ENCODE peak calls at places on chromosomes 1 and 21, in four cellular contexts. Q, F, H and P are unnamed samples.

GRCh38 chr1:17165823-17166222 is 39.1 kb upstream of the PADI1 start:
- DNase-seq in F (no peak), Q (no peak), H (no peak), P (no peak)

GRCh38 chr21:32411366-32412161 is 942 bp upstream of the EVA1C start:
- DNase-seq in Q (peak; percentile 38), F (peak; percentile 39), H (peak; percentile 73), P (no peak)

GRCh38 chr1:56728964-56729363 is 83.8 kb downstream of the PRKAA2 start:
- DNase-seq in Q (no peak), F (no peak), H (no peak), P (no peak)

GRCh38 chr1:12540580-12541273 is 77.3 kb downstream of the DHRS3 start:
- DNase-seq in H (no peak), F (no peak), Q (no peak), P (no peak)

GRCh38 chr1:38266197-38266520 is 219.6 kb upstream of the POU3F1 start:
- DNase-seq in H (no peak), Q (no peak), F (no peak), P (no peak)

GRCh38 chr1:173502104-173502503 is 25.0 kb downstream of the PRDX6 start:
- DNase-seq in H (no peak), Q (no peak), F (no peak), P (no peak)

GRCh38 chr1:32413507-32414185 is 19.4 kb upstream of the BSDC1 start:
- DNase-seq in H (peak; percentile 72), F (peak; percentile 71), Q (peak; percentile 68), P (peak; percentile 81)

GRCh38 chr1:9628541-9629444 is 22.7 kb upstream of the PIK3CD start:
- DNase-seq in Q (no peak), H (peak; percentile 45), F (no peak), P (no peak)

GRCh38 chr1:1068374-1069060 is 5.6 kb downstream of the RNF223 start:
- DNase-seq in H (peak; percentile 71), Q (no peak), F (peak; percentile 74), P (no peak)

GRCh38 chr1:100430368-100430767 is 78.1 kb downstream of the CDC14A start:
- DNase-seq in H (no peak), Q (no peak), F (no peak), P (no peak)

GRCh38 chr1:110594466-110595076 is 11.6 kb downstream of the KCNA2 start:
- DNase-seq in Q (no peak), F (no peak), H (no peak), P (no peak)

GRCh38 chr1:234645474-234645953 is 35.5 kb upstream of the IRF2BP2 start:
- DNase-seq in H (no peak), Q (no peak), F (no peak), P (no peak)

GRCh38 chr1:232473319-232473718 is 156.6 kb downstream of the SIPA1L2 start:
- DNase-seq in Q (peak; percentile 66), F (peak; percentile 54), H (no peak), P (peak; percentile 58)

GRCh38 chr1:160080381-160081100 is 797 bp upstream of the KCNJ9 start:
- DNase-seq in Q (no peak), H (no peak), F (no peak), P (no peak)

GRCh38 chr1:160081261-160081936 is at the start of gene KCNJ9:
- DNase-seq in Q (no peak), F (no peak), H (no peak), P (peak; percentile 81)

GRCh38 chr1:160077496-160077895 is 3.8 kb upstream of the KCNJ9 start:
- DNase-seq in H (no peak), Q (no peak), F (no peak), P (no peak)

GRCh38 chr1:160078392-160079195 is 2.7 kb upstream of the KCNJ9 start:
- DNase-seq in Q (no peak), F (peak; percentile 75), H (peak; percentile 90), P (peak; percentile 70)

DNA sequence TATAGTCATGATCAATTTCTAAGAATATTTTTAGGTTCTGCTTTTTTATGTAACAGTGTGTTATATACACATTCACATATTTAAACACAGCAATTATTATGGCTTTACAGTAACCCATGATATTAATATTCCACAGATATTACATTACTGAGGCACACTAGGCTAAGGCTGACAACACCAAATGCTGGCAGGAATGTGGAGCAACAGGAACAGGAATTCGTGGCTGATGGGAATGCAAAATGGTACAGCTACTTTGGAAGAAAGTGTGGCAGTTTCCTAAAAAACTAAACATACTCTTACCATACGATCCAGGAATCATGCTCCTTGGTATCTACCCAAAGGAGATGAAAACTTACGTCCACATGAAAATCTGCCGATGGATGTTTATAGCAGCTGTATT is 1.9 kb upstream of the KCNJ9 start:
- DNase-seq in H (no peak), F (no peak), Q (no peak), P (no peak)
- H4K5ac ChIP-seq in H (no peak overlapping the region), F (no peak overlapping the region), Q (no peak overlapping the region), P (no peak overlapping the region)

DNA sequence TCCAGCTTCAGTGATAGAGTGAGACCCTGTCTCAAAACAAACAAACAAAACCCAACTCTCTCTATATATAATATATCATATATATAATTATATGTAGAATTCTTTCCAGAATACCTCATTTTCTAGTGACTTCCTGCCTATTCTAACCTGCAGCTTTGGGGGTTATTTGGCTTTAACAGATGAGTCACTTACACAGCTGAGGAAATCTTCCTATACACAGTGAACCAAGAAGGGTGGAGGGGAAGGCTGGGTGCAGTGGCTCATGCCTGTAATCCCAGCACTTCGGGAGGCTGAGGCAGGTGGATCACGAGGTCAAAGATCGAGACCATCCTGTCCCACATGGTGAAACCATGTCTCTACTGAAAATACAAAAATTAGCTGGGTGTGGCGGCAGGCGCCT is 9.2 kb downstream of the RAB29 start:
- DNase-seq in Q (peak; percentile 72), H (no peak), F (no peak), P (no peak)
- H3K27ac ChIP-seq in Q (no peak overlapping the region), H (no peak overlapping the region), F (no peak overlapping the region), P (no peak overlapping the region)

GRCh38 chr1:77686784-77687518 is 4.5 kb upstream of the ZZZ3 start:
- DNase-seq in Q (no peak), H (peak; percentile 76), F (peak; percentile 72), P (peak; percentile 53)
- H4K8ac ChIP-seq in Q (no peak overlapping the region), H (peak overlapping the region; percentile 92), F (no peak overlapping the region), P (peak overlapping the region; percentile 96)

DNA sequence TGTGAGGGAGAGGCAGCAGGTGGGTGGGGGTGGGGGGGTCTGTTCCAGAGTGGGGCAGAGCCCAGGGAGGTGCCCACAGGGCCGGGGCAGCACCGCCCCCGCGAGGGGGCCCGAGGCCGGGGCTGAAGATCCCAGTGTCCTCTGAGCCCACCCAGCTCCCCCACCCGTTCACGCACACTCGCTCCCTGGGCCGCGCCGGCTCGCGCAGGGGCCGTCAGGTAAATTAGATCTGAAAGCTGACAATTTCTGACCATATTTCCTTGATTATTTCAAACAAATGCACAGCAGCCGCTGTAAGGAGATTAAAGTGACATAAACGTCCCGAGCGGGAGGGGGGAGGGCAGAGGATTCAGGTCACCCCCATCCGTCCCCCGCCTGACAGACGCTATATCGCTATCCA is 118.1 kb downstream of the CASZ1 start:
- DNase-seq in F (no peak), H (no peak), Q (no peak), P (no peak)
- H4K5ac ChIP-seq in F (no peak overlapping the region), H (no peak overlapping the region), Q (no peak overlapping the region), P (no peak overlapping the region)

GRCh38 chr1:31364561-31365255 is 8.2 kb downstream of the FABP3 start:
- DNase-seq in Q (no peak), H (no peak), F (no peak), P (no peak)
- H3K27ac ChIP-seq in Q (no peak overlapping the region), H (no peak overlapping the region), F (no peak overlapping the region), P (no peak overlapping the region)